ENCODE peak calls at places on chromosomes 12 and 14, in four cellular contexts. L is AG09309, N is choroid plexus epithelial cell, A is HL-60. Y is an unnamed sample.

GRCh38 chr14:68343534-68344093 is 449.3 kb downstream of the ZFP36L1 start:
- DNase-seq in L (no peak), N (no peak), A (no peak), Y (no peak)

GRCh38 chr14:99930420-99931274 is 134.6 kb upstream of the EVL start:
- DNase-seq in L (no peak), N (no peak), A (no peak), Y (no peak)

GRCh38 chr14:90599748-90600507 is 203.1 kb downstream of the CALM1 start:
- DNase-seq in L (no peak), N (peak), A (no peak), Y (no peak)

GRCh38 chr12:92987846-92988621 is 58.9 kb upstream of the EEA1 start:
- DNase-seq in L (no peak), N (peak), A (peak), Y (no peak)

GRCh38 chr14:45786266-45786665 is 533.3 kb upstream of the MIS18BP1 start:
- DNase-seq in L (no peak), N (no peak), A (no peak), Y (no peak)

GRCh38 chr14:55450539-55450938 is 10.1 kb upstream of the TBPL2 start:
- DNase-seq in L (no peak), N (no peak), A (no peak), Y (no peak)

GRCh38 chr12:124666722-124667259 is 99.4 kb upstream of the NCOR2 start:
- DNase-seq in L (no peak), N (no peak), A (no peak), Y (no peak)

GRCh38 chr12:41473441-41473840 is 285.3 kb downstream of the PDZRN4 start:
- DNase-seq in L (no peak), N (no peak), A (no peak), Y (no peak)

GRCh38 chr14:53955671-53956426 is 776 bp downstream of the BMP4 start:
- DNase-seq in L (no peak), N (no peak), A (no peak), Y (peak)

GRCh38 chr12:62750941-62751843 is 183.8 kb downstream of the PPM1H start:
- DNase-seq in L (no peak), N (no peak), A (no peak), Y (no peak)

GRCh38 chr14:104333903-104334811 is 195.8 kb downstream of the KIF26A start:
- DNase-seq in L (no peak), N (no peak), A (no peak), Y (peak)

GRCh38 chr12:86233126-86233525 is 23.1 kb downstream of the MGAT4C start:
- DNase-seq in L (no peak), N (peak), A (no peak), Y (no peak)

GRCh38 chr12:124636138-124636968 is 68.9 kb upstream of the NCOR2 start:
- DNase-seq in L (no peak), N (peak), A (no peak), Y (no peak)

GRCh38 chr14:105117257-105117646 is 51.3 kb downstream of the JAG2 start:
- DNase-seq in L (no peak), N (no peak), A (no peak), Y (no peak)

GRCh38 chr14:22163051-22163450 is 426.0 kb downstream of the DAD1 start:
- DNase-seq in L (no peak), N (peak), A (no peak), Y (no peak)

GRCh38 chr12:98228619-98229538 is 286.5 kb upstream of the TMPO start:
- DNase-seq in L (no peak), N (no peak), A (no peak), Y (no peak)

GRCh38 chr14:94888108-94888507 is 118.2 kb upstream of the GSC start:
- DNase-seq in L (no peak), N (no peak), A (no peak), Y (no peak)

GRCh38 chr12:8544295-8544694 is 3.6 kb upstream of the CLEC4E start:
- DNase-seq in L (peak), N (peak), A (peak), Y (peak)

GRCh38 chr12:26768611-26769603 is 64.1 kb downstream of the ITPR2 start:
- DNase-seq in L (no peak), N (no peak), A (no peak), Y (no peak)

GRCh38 chr12:6195665-6196535 is 4.3 kb upstream of the CD9 start:
- DNase-seq in L (peak), N (peak), A (peak), Y (peak)

GRCh38 chr12:2692156-2692555 is 102.6 kb upstream of the FKBP4 start:
- DNase-seq in L (no peak), N (no peak), A (no peak), Y (no peak)

GRCh38 chr14:77039285-77040058 is 11.0 kb upstream of the IRF2BPL start:
- DNase-seq in L (no peak), N (peak), A (no peak), Y (no peak)

GRCh38 chr14:94173471-94173884 is 644 bp upstream of the PPP4R4 start:
- DNase-seq in L (no peak), N (no peak), A (no peak), Y (no peak)

GRCh38 chr14:34436118-34436905 is 25.7 kb downstream of the SPTSSA start:
- DNase-seq in L (peak), N (peak), A (no peak), Y (no peak)

GRCh38 chr14:74619672-74620131 is 7.7 kb upstream of the LTBP2 start:
- DNase-seq in L (peak), N (peak), A (no peak), Y (no peak)

GRCh38 chr12:104792570-104792969 is 165.5 kb downstream of the SLC41A2 start:
- DNase-seq in L (peak), N (peak), A (no peak), Y (no peak)

GRCh38 chr14:102220031-102220430 is 80.3 kb downstream of the WDR20 start:
- DNase-seq in L (no peak), N (no peak), A (no peak), Y (no peak)

GRCh38 chr12:84502907-84503787 is 409.5 kb downstream of the SLC6A15 start:
- DNase-seq in L (peak), N (peak), A (peak), Y (no peak)

GRCh38 chr12:14664434-14665023 is 31.9 kb downstream of the GUCY2C start:
- DNase-seq in L (peak), N (peak), A (peak), Y (no peak)

GRCh38 chr12:79624378-79624777 is 66.4 kb downstream of the PAWR start:
- DNase-seq in L (no peak), N (no peak), A (no peak), Y (no peak)

GRCh38 chr12:115660211-115660805 is 617.2 kb downstream of the MED13L start:
- DNase-seq in L (peak), N (peak), A (no peak), Y (no peak)

DNA sequence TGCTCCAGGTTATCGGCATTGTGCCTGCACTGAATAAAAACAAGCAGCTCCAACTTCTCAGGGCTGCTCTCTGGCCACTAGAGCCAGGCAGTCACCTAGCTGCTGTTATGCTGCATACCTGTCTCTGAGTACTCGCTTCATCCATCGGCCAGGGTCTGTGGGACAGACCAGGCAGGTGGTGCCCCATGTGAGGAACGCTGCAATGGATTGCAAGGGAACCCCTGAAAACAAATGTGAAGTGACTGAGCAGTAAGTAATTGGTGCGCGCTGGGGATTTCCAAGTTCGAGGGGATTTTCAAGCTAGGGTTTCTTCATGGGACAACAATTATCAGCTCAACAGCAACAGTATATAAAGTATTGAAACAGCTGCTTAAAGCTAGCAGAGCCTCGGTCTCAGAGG is 965.3 kb downstream of the AACS start:
- DNase-seq in L (no peak), N (no peak), A (no peak), Y (no peak)
- TF ChIP-seq CTCF in L (no peak), N (no peak), A (no peak), Y (no peak)

GRCh38 chr12:53886996-53887395 is 51.6 kb upstream of the HOXC13 start:
- DNase-seq in L (no peak), N (no peak), A (no peak), Y (no peak)

GRCh38 chr12:53887881-53888280 is 50.8 kb upstream of the HOXC13 start:
- DNase-seq in L (no peak), N (no peak), A (no peak), Y (no peak)

GRCh38 chr12:53890081-53890480 is 48.5 kb upstream of the HOXC13 start:
- DNase-seq in L (no peak), N (no peak), A (no peak), Y (no peak)

DNA sequence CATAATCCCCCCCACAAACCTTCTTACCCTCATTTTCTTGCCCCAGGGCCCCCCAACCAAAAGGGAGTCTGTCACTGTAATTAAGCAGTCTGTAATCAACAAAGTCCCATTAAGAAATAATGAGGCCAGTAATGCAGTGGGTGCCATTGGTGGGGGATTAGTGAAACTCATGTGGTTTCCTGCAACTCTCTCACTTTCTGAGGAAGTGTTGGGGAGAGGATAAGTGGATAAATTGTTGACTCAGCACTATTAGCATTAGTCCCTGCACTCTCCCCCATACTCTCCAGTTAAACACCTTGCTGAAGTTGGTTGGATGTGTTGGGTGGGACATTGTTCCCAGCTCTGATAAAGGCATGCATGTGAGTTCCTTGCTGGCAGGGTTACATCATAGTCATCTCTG is 45.9 kb upstream of the HOXC13 start:
- DNase-seq in L (no peak), N (no peak), A (no peak), Y (no peak)
- TF ChIP-seq CTCF in L (no peak), N (no peak), A (no peak), Y (no peak)

GRCh38 chr12:65990592-65990991 is 140.0 kb downstream of the LLPH start:
- DNase-seq in L (no peak), N (no peak), A (no peak), Y (no peak)

GRCh38 chr12:65988596-65988995 is 142.0 kb downstream of the LLPH start:
- DNase-seq in L (no peak), N (no peak), A (no peak), Y (no peak)

GRCh38 chr12:65984227-65984479 is 146.4 kb downstream of the LLPH start:
- DNase-seq in L (no peak), N (no peak), A (no peak), Y (no peak)

DNA sequence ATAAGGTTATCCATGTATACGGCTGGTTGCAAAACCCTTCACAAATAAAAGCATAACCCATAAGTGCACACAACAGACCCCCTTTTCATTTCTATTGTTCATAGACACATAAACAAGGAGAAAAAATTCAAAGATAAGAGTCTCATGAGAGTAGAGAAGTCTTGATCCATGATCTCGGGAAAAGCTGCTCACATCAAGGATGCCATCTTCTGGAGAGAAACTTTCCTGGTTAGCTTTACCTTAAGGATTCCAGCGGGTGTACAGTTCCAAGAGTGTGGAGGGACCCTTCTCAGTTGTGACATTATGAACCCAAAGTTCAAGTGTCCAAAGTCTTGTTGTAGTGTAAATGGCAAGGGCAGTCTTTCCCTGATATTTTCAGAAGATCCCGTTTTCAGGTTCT is 144.5 kb downstream of the LLPH start:
- DNase-seq in L (no peak), N (peak), A (no peak), Y (no peak)
- TF ChIP-seq CTCF in L (no peak), N (peak), A (no peak), Y (no peak)

GRCh38 chr12:132600048-132601032 is 10.0 kb downstream of the LRCOL1 start:
- DNase-seq in L (no peak), N (peak), A (peak), Y (peak)
- TF ChIP-seq CTCF in L (peak), N (peak), A (peak), Y (peak)

GRCh38 chr14:69631509-69631908 is 20.1 kb downstream of the SUSD6 start:
- DNase-seq in L (no peak), N (peak), A (no peak), Y (no peak)

GRCh38 chr14:69634871-69635270 is 23.5 kb downstream of the SUSD6 start:
- DNase-seq in L (no peak), N (no peak), A (no peak), Y (no peak)

GRCh38 chr14:69632154-69632553 is 20.8 kb downstream of the SUSD6 start:
- DNase-seq in L (no peak), N (no peak), A (no peak), Y (no peak)

GRCh38 chr14:69632752-69633151 is 21.4 kb downstream of the SUSD6 start:
- DNase-seq in L (no peak), N (no peak), A (no peak), Y (no peak)

GRCh38 chr14:69633238-69633637 is 21.8 kb downstream of the SUSD6 start:
- DNase-seq in L (no peak), N (no peak), A (no peak), Y (no peak)
- TF ChIP-seq CTCF in L (no peak), N (no peak), A (no peak), Y (no peak)

DNA sequence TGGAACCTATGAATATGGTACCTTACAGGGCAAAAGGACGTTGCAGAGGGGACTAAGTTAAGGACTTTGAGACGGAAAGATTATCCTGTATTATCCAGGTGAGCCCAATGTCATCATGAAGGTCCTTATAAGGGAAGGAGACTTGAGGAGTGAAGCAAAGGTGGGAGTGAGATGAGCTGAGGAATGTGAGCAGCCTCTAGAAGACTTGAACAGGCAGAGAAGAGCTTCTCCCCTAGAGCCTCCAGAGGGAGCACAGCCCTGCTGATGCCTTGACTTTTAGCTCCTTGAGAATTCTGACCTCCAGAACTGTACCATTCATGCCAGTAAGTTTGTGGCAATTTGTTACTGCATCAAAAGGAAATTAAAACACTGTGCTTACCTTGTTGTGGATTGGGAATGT is 41.8 kb upstream of the DCD start:
- DNase-seq in L (no peak), N (peak), A (no peak), Y (no peak)
- TF ChIP-seq CTCF in L (no peak), N (peak), A (peak), Y (no peak)

GRCh38 chr12:76206677-76207072 is 122.2 kb upstream of the NAP1L1 start:
- DNase-seq in L (no peak), N (no peak), A (no peak), Y (no peak)
- TF ChIP-seq CTCF in L (no peak), N (no peak), A (no peak), Y (no peak)

DNA sequence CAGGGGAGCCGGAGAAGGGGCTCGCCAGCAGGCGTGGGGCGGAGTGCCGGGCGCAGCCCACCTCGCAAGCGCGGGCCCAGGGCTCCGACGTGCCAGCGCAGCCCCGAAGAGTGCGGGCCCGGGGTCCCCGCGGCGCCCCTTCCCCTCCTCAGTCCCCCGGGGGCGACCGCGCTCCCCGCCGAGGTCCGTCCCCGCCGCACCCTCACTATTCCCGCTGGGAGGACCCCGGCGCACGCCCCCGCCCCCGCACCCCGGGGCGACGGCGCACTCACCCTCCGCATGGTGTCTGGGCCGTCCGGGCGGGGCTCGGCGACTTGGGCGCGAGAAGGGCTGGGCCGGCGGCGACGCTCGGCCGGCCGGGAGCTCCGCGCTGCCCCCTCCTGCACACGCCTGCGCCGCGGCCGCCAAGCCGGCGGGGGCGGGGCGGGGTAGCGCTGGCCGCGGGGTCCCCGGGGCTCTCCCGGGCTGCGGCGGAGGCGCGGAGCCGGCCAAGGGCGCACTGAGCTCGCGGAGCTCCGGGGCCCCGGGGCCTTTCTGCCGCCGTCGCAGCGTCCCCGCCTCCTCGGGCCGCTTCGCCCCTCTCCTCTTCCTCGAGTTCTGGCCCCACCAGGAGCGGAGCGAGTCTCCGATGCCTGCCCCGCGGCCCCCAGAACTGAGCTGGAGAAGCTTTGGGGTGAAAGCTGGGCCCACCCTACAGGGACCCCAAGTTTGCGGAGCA is 130.0 kb downstream of the NDUFA12 start:
- DNase-seq in L (no peak), N (no peak), A (no peak), Y (peak)
- TF ChIP-seq CTCF in L (no peak), N (no peak), A (no peak), Y (no peak)

GRCh38 chr12:102806110-102806509 is 110.9 kb downstream of the PAH start:
- DNase-seq in L (no peak), N (no peak), A (no peak), Y (no peak)

GRCh38 chr12:102808412-102808811 is 108.6 kb downstream of the PAH start:
- DNase-seq in L (no peak), N (no peak), A (no peak), Y (no peak)

GRCh38 chr12:102814691-102815367 is 102.2 kb downstream of the PAH start:
- DNase-seq in L (no peak), N (no peak), A (no peak), Y (no peak)

GRCh38 chr12:102806592-102806991 is 110.5 kb downstream of the PAH start:
- DNase-seq in L (no peak), N (no peak), A (no peak), Y (no peak)

GRCh38 chr12:102811125-102811737 is 105.8 kb downstream of the PAH start:
- DNase-seq in L (no peak), N (peak), A (no peak), Y (no peak)
- TF ChIP-seq CTCF in L (no peak), N (peak), A (no peak), Y (peak)

DNA sequence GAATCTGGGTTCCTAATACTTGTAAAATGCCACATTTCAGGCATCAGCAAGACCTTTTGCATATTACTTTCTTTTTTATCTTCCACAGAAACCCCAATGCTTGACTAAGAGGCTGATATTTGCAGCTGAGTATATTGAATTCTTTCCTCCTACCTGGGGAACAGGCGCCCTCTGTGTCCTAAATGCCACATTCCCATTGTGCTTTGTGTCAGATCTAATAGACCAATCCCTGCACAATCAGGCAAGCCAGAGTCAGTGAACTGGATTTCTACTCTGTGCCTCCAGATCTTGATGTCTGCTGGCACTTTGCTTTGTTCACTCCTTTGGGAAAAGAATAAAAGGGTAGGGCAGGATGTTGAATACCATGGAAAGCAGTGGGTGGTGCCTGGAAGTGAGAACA is 22.4 kb upstream of the TAS2R42 start:
- DNase-seq in L (no peak), N (no peak), A (no peak), Y (no peak)
- TF ChIP-seq CTCF in L (no peak), N (no peak), A (no peak), Y (no peak)